ENCODE peak calls at places on chromosomes 4 and X, in seven cellular contexts. One of them, this sample, is unnamed.

GRCh38 chr4:18930487-18930886 is 908.9 kb upstream of the LCORL start:
- DNase-seq in HepG2: no peak
- DNase-seq in GM12878: no peak
- DNase-seq in SK-N-SH: peak
- DNase-seq in HCT116: no peak
- DNase-seq in H1: no peak
- DNase-seq in K562: no peak
- DNase-seq in this sample: no peak

GRCh38 chrX:138034136-138034535 is 468.2 kb downstream of the ZIC3 start:
- DNase-seq in GM12878: no peak
- DNase-seq in SK-N-SH: peak
- DNase-seq in HepG2: no peak
- DNase-seq in K562: no peak
- DNase-seq in HCT116: no peak
- DNase-seq in H1: no peak
- DNase-seq in this sample: peak

GRCh38 chr4:37994569-37994968 is 34.4 kb downstream of the PTTG2 start:
- DNase-seq in HepG2: no peak
- DNase-seq in HCT116: no peak
- DNase-seq in SK-N-SH: no peak
- DNase-seq in GM12878: no peak
- DNase-seq in H1: no peak
- DNase-seq in K562: no peak
- DNase-seq in this sample: no peak

GRCh38 chr4:4866833-4867744 is 7.6 kb downstream of the MSX1 start:
- DNase-seq in H1: no peak
- DNase-seq in SK-N-SH: peak
- DNase-seq in HCT116: no peak
- DNase-seq in K562: peak
- DNase-seq in HepG2: no peak
- DNase-seq in GM12878: no peak
- DNase-seq in this sample: no peak

GRCh38 chr4:150970685-150971151 is 44.4 kb downstream of the LRBA start:
- DNase-seq in H1: no peak
- DNase-seq in SK-N-SH: no peak
- DNase-seq in GM12878: no peak
- DNase-seq in HepG2: no peak
- DNase-seq in K562: no peak
- DNase-seq in HCT116: no peak
- DNase-seq in this sample: no peak

GRCh38 chrX:51891821-51892551 is 1.4 kb upstream of the MAGED1 start:
- DNase-seq in HCT116: no peak
- DNase-seq in GM12878: no peak
- DNase-seq in H1: no peak
- DNase-seq in K562: no peak
- DNase-seq in HepG2: no peak
- DNase-seq in SK-N-SH: peak
- DNase-seq in this sample: no peak

GRCh38 chrX:15301924-15302323 is 13.5 kb downstream of the ASB11 start:
- DNase-seq in K562: no peak
- DNase-seq in GM12878: no peak
- DNase-seq in HCT116: no peak
- DNase-seq in H1: no peak
- DNase-seq in HepG2: no peak
- DNase-seq in SK-N-SH: no peak
- DNase-seq in this sample: no peak

GRCh38 chr4:70903282-70903603 is 1.1 kb downstream of the MOB1B start:
- DNase-seq in HepG2: no peak
- DNase-seq in SK-N-SH: peak
- DNase-seq in HCT116: no peak
- DNase-seq in H1: no peak
- DNase-seq in K562: peak
- DNase-seq in GM12878: no peak
- DNase-seq in this sample: no peak

GRCh38 chrX:103688949-103689348 is 2.5 kb upstream of the MORF4L2 start:
- DNase-seq in SK-N-SH: peak
- DNase-seq in H1: no peak
- DNase-seq in GM12878: no peak
- DNase-seq in HepG2: peak
- DNase-seq in K562: no peak
- DNase-seq in HCT116: no peak
- DNase-seq in this sample: no peak

GRCh38 chr4:73103799-73104503 is 34.4 kb upstream of the COX18 start:
- DNase-seq in H1: no peak
- DNase-seq in HepG2: peak
- DNase-seq in K562: peak
- DNase-seq in GM12878: no peak
- DNase-seq in SK-N-SH: no peak
- DNase-seq in HCT116: no peak
- DNase-seq in this sample: no peak

GRCh38 chrX:68183612-68184214 is 249.6 kb downstream of the OPHN1 start:
- DNase-seq in GM12878: no peak
- DNase-seq in HepG2: peak
- DNase-seq in K562: peak
- DNase-seq in HCT116: no peak
- DNase-seq in SK-N-SH: peak
- DNase-seq in H1: no peak
- DNase-seq in this sample: no peak

DNA sequence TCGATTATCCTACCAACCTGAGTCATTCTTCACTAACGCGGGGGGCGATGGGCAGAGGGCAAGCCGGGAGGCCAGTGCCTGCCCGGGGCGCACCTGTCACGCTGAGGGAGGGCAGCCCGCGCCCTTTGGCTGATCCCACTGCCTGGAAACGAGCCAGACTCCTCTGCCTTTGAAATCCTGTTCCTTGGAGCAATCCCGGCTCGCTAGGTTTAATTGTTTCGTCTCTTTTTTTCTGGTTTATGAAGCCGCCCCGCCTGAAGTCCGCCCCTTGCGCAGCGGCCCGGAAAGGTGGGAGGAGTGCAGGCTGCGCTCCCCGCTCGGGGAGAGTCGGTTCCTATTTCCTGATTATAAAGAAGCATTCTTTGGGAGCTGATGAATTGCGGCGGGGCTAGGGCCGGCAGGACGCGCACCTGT is 484.2 kb downstream of the BCOR start:
- DNase-seq in SK-N-SH: peak
- DNase-seq in HepG2: no peak
- DNase-seq in K562: no peak
- DNase-seq in H1: peak
- DNase-seq in HCT116: no peak
- DNase-seq in GM12878: no peak
- DNase-seq in this sample: peak
- TF ChIP-seq JUND in SK-N-SH: no peak
- TF ChIP-seq JUND in HepG2: no peak
- TF ChIP-seq JUND in K562: no peak
- TF ChIP-seq JUND in H1: no peak
- TF ChIP-seq JUND in HCT116: no peak
- TF ChIP-seq JUND in GM12878: no peak
- TF ChIP-seq JUND in this sample: no peak

GRCh38 chrX:46967547-46967946 is 55.3 kb downstream of the JADE3 start:
- DNase-seq in SK-N-SH: no peak
- DNase-seq in H1: no peak
- DNase-seq in HCT116: no peak
- DNase-seq in K562: no peak
- DNase-seq in GM12878: peak
- DNase-seq in HepG2: no peak
- DNase-seq in this sample: no peak
- TF ChIP-seq JUND in SK-N-SH: no peak
- TF ChIP-seq JUND in H1: no peak
- TF ChIP-seq JUND in HCT116: no peak
- TF ChIP-seq JUND in K562: no peak
- TF ChIP-seq JUND in GM12878: peak
- TF ChIP-seq JUND in HepG2: no peak
- TF ChIP-seq JUND in this sample: no peak

GRCh38 chr4:139142980-139143379 is 34.0 kb downstream of the ELF2 start:
- DNase-seq in HCT116: no peak
- DNase-seq in HepG2: no peak
- DNase-seq in SK-N-SH: no peak
- DNase-seq in K562: no peak
- DNase-seq in GM12878: no peak
- DNase-seq in H1: no peak
- DNase-seq in this sample: no peak

GRCh38 chr4:139145552-139145932 is 31.5 kb downstream of the ELF2 start:
- DNase-seq in H1: no peak
- DNase-seq in HepG2: no peak
- DNase-seq in SK-N-SH: no peak
- DNase-seq in K562: no peak
- DNase-seq in HCT116: no peak
- DNase-seq in GM12878: no peak
- DNase-seq in this sample: no peak

GRCh38 chr4:139146926-139147547 is 30.0 kb downstream of the ELF2 start:
- DNase-seq in HepG2: no peak
- DNase-seq in SK-N-SH: no peak
- DNase-seq in H1: no peak
- DNase-seq in HCT116: no peak
- DNase-seq in GM12878: no peak
- DNase-seq in K562: no peak
- DNase-seq in this sample: no peak

GRCh38 chr4:139144161-139144859 is 32.7 kb downstream of the ELF2 start:
- DNase-seq in SK-N-SH: no peak
- DNase-seq in K562: no peak
- DNase-seq in H1: no peak
- DNase-seq in GM12878: no peak
- DNase-seq in HCT116: no peak
- DNase-seq in HepG2: no peak
- DNase-seq in this sample: no peak

DNA sequence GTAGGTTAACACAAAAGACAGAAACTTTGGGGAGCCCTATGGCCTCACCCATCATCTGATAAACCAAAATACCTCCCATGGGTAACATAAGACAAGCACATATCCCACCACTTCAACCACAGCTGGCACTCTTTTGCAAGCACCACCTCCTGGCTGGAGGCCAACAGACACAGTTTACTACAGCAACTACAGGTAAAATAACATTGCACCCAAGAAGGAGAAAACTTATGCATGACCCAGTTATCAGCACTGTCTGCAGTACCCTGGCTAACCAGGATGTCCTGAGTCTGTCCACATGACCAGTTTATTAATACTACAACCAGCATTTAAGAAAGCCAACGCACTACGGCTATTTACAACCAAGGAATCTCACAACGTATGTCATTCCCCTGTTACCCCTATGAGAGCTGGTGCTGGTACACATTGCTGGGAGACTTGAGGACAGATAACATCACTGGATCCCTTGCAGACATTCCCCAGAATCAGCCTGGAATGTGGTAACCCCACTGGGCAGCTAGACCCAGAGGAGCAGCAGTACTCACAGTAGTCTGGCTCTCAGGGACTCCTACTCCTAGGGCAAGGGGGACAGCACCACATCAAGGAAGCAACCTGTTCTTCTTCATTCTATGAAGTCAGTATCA is 32.0 kb downstream of the ELF2 start:
- DNase-seq in H1: no peak
- DNase-seq in HCT116: no peak
- DNase-seq in HepG2: no peak
- DNase-seq in K562: no peak
- DNase-seq in SK-N-SH: no peak
- DNase-seq in GM12878: no peak
- DNase-seq in this sample: no peak
- TF ChIP-seq JUND in H1: no peak
- TF ChIP-seq JUND in HCT116: no peak
- TF ChIP-seq JUND in HepG2: no peak
- TF ChIP-seq JUND in K562: no peak
- TF ChIP-seq JUND in SK-N-SH: no peak
- TF ChIP-seq JUND in GM12878: no peak
- TF ChIP-seq JUND in this sample: no peak

DNA sequence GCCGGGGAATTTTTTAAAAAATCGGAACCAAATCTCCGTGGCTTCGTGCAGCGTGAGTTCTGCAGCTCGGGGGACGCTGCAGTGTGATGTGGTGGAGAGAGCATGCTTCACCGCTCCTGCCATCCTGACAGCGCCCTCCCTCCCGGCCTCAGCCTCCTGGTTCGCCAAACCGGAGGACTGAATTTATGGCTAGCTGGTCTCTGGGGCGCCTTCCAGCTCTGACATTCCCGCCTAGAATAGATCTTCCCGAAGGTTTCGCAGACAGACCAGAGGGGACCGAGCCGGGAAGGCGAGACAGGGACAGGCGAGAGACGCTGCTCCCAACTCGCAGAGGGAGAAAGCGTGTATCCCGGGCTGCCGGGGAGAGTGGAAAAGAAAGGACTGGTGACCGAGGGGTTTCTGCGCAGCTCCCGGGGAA is 25.9 kb downstream of the HOPX start:
- DNase-seq in H1: peak
- DNase-seq in HepG2: no peak
- DNase-seq in HCT116: no peak
- DNase-seq in GM12878: no peak
- DNase-seq in SK-N-SH: peak
- DNase-seq in K562: no peak
- DNase-seq in this sample: no peak
- TF ChIP-seq JUND in H1: no peak
- TF ChIP-seq JUND in HepG2: no peak
- TF ChIP-seq JUND in HCT116: no peak
- TF ChIP-seq JUND in GM12878: no peak
- TF ChIP-seq JUND in SK-N-SH: no peak
- TF ChIP-seq JUND in K562: no peak
- TF ChIP-seq JUND in this sample: no peak

DNA sequence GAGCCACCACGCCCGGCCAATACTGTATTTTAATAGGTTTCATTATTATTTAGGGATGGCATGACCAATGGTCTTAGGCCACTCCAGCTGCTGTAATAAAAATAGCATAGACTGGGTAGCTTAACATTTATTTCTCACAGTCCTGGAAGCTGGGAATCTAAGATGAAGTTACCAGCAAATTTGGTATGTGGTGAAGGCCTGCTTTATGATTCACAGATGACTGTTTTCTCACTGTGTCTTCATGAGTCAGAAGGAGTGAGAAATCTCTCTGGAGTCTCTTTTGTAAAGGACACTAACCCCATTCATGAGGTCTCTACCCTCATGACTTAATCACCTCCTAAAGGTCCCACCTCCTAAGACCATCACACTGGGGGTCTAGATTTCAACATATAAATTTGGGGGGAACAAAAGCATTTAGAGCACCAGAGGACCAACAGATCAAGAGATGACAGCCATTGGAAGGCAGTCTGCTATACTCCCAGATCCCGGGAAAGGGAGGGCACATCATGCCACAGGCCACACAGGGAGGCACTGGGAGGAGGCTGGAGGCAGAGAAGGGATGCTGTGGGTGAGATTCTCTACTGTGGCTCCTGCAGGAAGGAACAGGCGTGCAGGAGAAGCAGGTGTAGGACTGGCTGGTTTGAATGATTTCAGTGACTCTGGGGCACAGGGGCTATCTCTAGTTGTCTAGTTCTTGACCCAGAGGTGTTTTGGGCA is 335.8 kb upstream of the SFRP2 start:
- DNase-seq in H1: no peak
- DNase-seq in K562: no peak
- DNase-seq in HCT116: peak
- DNase-seq in HepG2: no peak
- DNase-seq in SK-N-SH: no peak
- DNase-seq in GM12878: no peak
- DNase-seq in this sample: no peak
- TF ChIP-seq JUND in H1: no peak
- TF ChIP-seq JUND in K562: no peak
- TF ChIP-seq JUND in HCT116: peak
- TF ChIP-seq JUND in HepG2: no peak
- TF ChIP-seq JUND in SK-N-SH: no peak
- TF ChIP-seq JUND in GM12878: no peak
- TF ChIP-seq JUND in this sample: no peak